ENCODE peak calls at places on chromosome 16, in five cellular contexts. Y, Q, O, U and E are unnamed samples.

GRCh38 chr16:68377667-68378420 is 67.0 kb downstream of the PRMT7 start:
- DNase-seq in Y (no peak), Q (no peak), O (no peak), U (no peak), E (no peak)

GRCh38 chr16:82081271-82081670 is 46.2 kb downstream of the HSD17B2 start:
- DNase-seq in U (no peak), Y (no peak), Q (no peak), O (no peak), E (no peak)

GRCh38 chr16:2996298-2996697 is 16.1 kb upstream of the PKMYT1 start:
- DNase-seq in U (no peak), Y (no peak), Q (no peak), O (no peak), E (no peak)

GRCh38 chr16:85238233-85238647 is 126.0 kb upstream of the CIBAR2 start:
- DNase-seq in Q (peak; percentile 89), Y (no peak), U (peak; percentile 86), O (no peak), E (peak; percentile 93)

GRCh38 chr16:1305823-1306222 is 3.6 kb upstream of the UBE2I start:
- DNase-seq in O (no peak), Y (no peak), U (no peak), Q (no peak), E (no peak)

GRCh38 chr16:8655184-8655717 is 19.2 kb upstream of the ABAT start:
- DNase-seq in O (no peak), Y (peak; percentile 81), U (no peak), Q (no peak), E (no peak)

GRCh38 chr16:14545346-14545884 is 84.6 kb downstream of the PARN start:
- DNase-seq in O (no peak), Q (no peak), U (no peak), Y (no peak), E (no peak)

GRCh38 chr16:35748621-35749252 is 2289.3 kb downstream of the TP53TG3F start:
- DNase-seq in Y (no peak), Q (no peak), O (no peak), U (no peak), E (no peak)

GRCh38 chr16:27665881-27666280 is 115.9 kb downstream of the KATNIP start:
- DNase-seq in O (no peak), Q (no peak), Y (no peak), U (no peak), E (no peak)

GRCh38 chr16:74633686-74634085 is 26.8 kb upstream of the GLG1 start:
- DNase-seq in Y (no peak), U (no peak), Q (no peak), O (no peak), E (no peak)

GRCh38 chr16:53209489-53209888 is 154.7 kb downstream of the CHD9 start:
- DNase-seq in U (no peak), Q (no peak), O (no peak), Y (no peak), E (no peak)

GRCh38 chr16:26396511-26397235 is 670.1 kb upstream of the C16orf82 start:
- DNase-seq in Y (no peak), Q (no peak), U (no peak), O (no peak), E (no peak)